ENCODE peak calls at places on chromosomes 11 and 22, in seven cellular contexts. One of them, this sample, is unnamed.

GRCh38 chr11:78187366-78188011 is 937 bp downstream of the KCTD21 start:
- DNase-seq in GM23248: no peak
- DNase-seq in NCI-H524: no peak
- DNase-seq in D341Med: no peak
- DNase-seq in B cell: no peak
- DNase-seq in germinal center: no peak
- DNase-seq in HT1080: no peak
- DNase-seq in this sample: no peak

GRCh38 chr22:50599816-50600454 is 658 bp upstream of the MAPK8IP2 start:
- DNase-seq in GM23248: peak; percentile 64
- DNase-seq in NCI-H524: no peak
- DNase-seq in D341Med: peak; percentile 71
- DNase-seq in B cell: peak; percentile 98
- DNase-seq in germinal center: peak; percentile 74
- DNase-seq in HT1080: no peak
- DNase-seq in this sample: peak; percentile 41

GRCh38 chr11:103898577-103899336 is 137.7 kb upstream of the DDI1 start:
- DNase-seq in GM23248: no peak
- DNase-seq in NCI-H524: no peak
- DNase-seq in D341Med: no peak
- DNase-seq in B cell: no peak
- DNase-seq in germinal center: peak; percentile 39
- DNase-seq in HT1080: no peak
- DNase-seq in this sample: no peak

GRCh38 chr11:68977781-68978625 is 2.8 kb downstream of the MRGPRD start:
- DNase-seq in GM23248: no peak
- DNase-seq in NCI-H524: no peak
- DNase-seq in D341Med: no peak
- DNase-seq in B cell: no peak
- DNase-seq in germinal center: no peak
- DNase-seq in HT1080: no peak
- DNase-seq in this sample: no peak

GRCh38 chr11:20933086-20933485 is 263.7 kb downstream of the NELL1 start:
- DNase-seq in GM23248: no peak
- DNase-seq in NCI-H524: no peak
- DNase-seq in D341Med: no peak
- DNase-seq in B cell: no peak
- DNase-seq in germinal center: no peak
- DNase-seq in HT1080: no peak
- DNase-seq in this sample: no peak

GRCh38 chr11:62665630-62666258 is 632 bp downstream of the CSKMT start:
- DNase-seq in GM23248: peak; percentile 80
- DNase-seq in NCI-H524: peak; percentile 23
- DNase-seq in D341Med: peak; percentile 37
- DNase-seq in B cell: peak; percentile 59
- DNase-seq in germinal center: peak; percentile 38
- DNase-seq in HT1080: no peak
- DNase-seq in this sample: peak; percentile 65

GRCh38 chr11:31806186-31806943 is 4.8 kb downstream of the PAX6 start:
- DNase-seq in GM23248: no peak
- DNase-seq in NCI-H524: no peak
- DNase-seq in D341Med: no peak
- DNase-seq in B cell: no peak
- DNase-seq in germinal center: no peak
- DNase-seq in HT1080: no peak
- DNase-seq in this sample: no peak

GRCh38 chr22:44455151-44455962 is 42.7 kb downstream of the RTL6 start:
- DNase-seq in GM23248: no peak
- DNase-seq in NCI-H524: no peak
- DNase-seq in D341Med: peak; percentile 15
- DNase-seq in B cell: no peak
- DNase-seq in germinal center: no peak
- DNase-seq in HT1080: no peak
- DNase-seq in this sample: no peak

GRCh38 chr11:131894615-131895544 is 524.5 kb downstream of the NTM start:
- DNase-seq in GM23248: no peak
- DNase-seq in NCI-H524: no peak
- DNase-seq in D341Med: no peak
- DNase-seq in B cell: no peak
- DNase-seq in germinal center: no peak
- DNase-seq in HT1080: no peak
- DNase-seq in this sample: no peak

GRCh38 chr11:5380740-5381342 is 2.8 kb upstream of the OR51M1 start:
- DNase-seq in GM23248: peak; percentile 77
- DNase-seq in NCI-H524: peak; percentile 9
- DNase-seq in D341Med: peak; percentile 36
- DNase-seq in B cell: no peak
- DNase-seq in germinal center: peak; percentile 25
- DNase-seq in HT1080: peak; percentile 58
- DNase-seq in this sample: peak; percentile 79

GRCh38 chr11:120180571-120181445 is 30.0 kb upstream of the OAF start:
- DNase-seq in GM23248: peak; percentile 98
- DNase-seq in NCI-H524: no peak
- DNase-seq in D341Med: peak; percentile 9
- DNase-seq in B cell: no peak
- DNase-seq in germinal center: no peak
- DNase-seq in HT1080: peak; percentile 81
- DNase-seq in this sample: peak; percentile 68

GRCh38 chr22:49753961-49754673 is 73.6 kb downstream of the BRD1 start:
- DNase-seq in GM23248: no peak
- DNase-seq in NCI-H524: no peak
- DNase-seq in D341Med: peak; percentile 20
- DNase-seq in B cell: peak; percentile 31
- DNase-seq in germinal center: no peak
- DNase-seq in HT1080: no peak
- DNase-seq in this sample: no peak

GRCh38 chr11:130760515-130761125 is 155.7 kb downstream of the SNX19 start:
- DNase-seq in GM23248: no peak
- DNase-seq in NCI-H524: no peak
- DNase-seq in D341Med: no peak
- DNase-seq in B cell: no peak
- DNase-seq in germinal center: no peak
- DNase-seq in HT1080: no peak
- DNase-seq in this sample: no peak

GRCh38 chr11:40029406-40029805 is 1430.0 kb downstream of the LRRC4C start:
- DNase-seq in GM23248: no peak
- DNase-seq in NCI-H524: no peak
- DNase-seq in D341Med: no peak
- DNase-seq in B cell: no peak
- DNase-seq in germinal center: no peak
- DNase-seq in HT1080: peak; percentile 13
- DNase-seq in this sample: no peak

GRCh38 chr22:43854151-43854785 is 8.0 kb downstream of the SULT4A1 start:
- DNase-seq in GM23248: no peak
- DNase-seq in NCI-H524: no peak
- DNase-seq in D341Med: no peak
- DNase-seq in B cell: no peak
- DNase-seq in germinal center: no peak
- DNase-seq in HT1080: no peak
- DNase-seq in this sample: no peak

GRCh38 chr11:133817449-133817848 is 27.9 kb downstream of the SPATA19 start:
- DNase-seq in GM23248: no peak
- DNase-seq in NCI-H524: no peak
- DNase-seq in D341Med: no peak
- DNase-seq in B cell: no peak
- DNase-seq in germinal center: no peak
- DNase-seq in HT1080: no peak
- DNase-seq in this sample: no peak

GRCh38 chr11:119974467-119974866 is 163.4 kb downstream of the TRIM29 start:
- DNase-seq in GM23248: no peak
- DNase-seq in NCI-H524: no peak
- DNase-seq in D341Med: no peak
- DNase-seq in B cell: no peak
- DNase-seq in germinal center: no peak
- DNase-seq in HT1080: no peak
- DNase-seq in this sample: no peak

GRCh38 chr11:88229303-88229702 is 54.1 kb upstream of the RAB38 start:
- DNase-seq in GM23248: no peak
- DNase-seq in NCI-H524: no peak
- DNase-seq in D341Med: no peak
- DNase-seq in B cell: no peak
- DNase-seq in germinal center: no peak
- DNase-seq in HT1080: no peak
- DNase-seq in this sample: no peak

GRCh38 chr22:20299736-20300136 is 20.1 kb downstream of the DGCR6L start:
- DNase-seq in GM23248: peak; percentile 57
- DNase-seq in NCI-H524: no peak
- DNase-seq in D341Med: no peak
- DNase-seq in B cell: no peak
- DNase-seq in germinal center: no peak
- DNase-seq in HT1080: no peak
- DNase-seq in this sample: no peak

GRCh38 chr11:132093861-132094260 is 723.4 kb downstream of the NTM start:
- DNase-seq in GM23248: no peak
- DNase-seq in NCI-H524: no peak
- DNase-seq in D341Med: no peak
- DNase-seq in B cell: no peak
- DNase-seq in germinal center: no peak
- DNase-seq in HT1080: peak; percentile 53
- DNase-seq in this sample: no peak

GRCh38 chr11:21622995-21623394 is 569.9 kb upstream of the ANO5 start:
- DNase-seq in GM23248: no peak
- DNase-seq in NCI-H524: no peak
- DNase-seq in D341Med: no peak
- DNase-seq in B cell: no peak
- DNase-seq in germinal center: no peak
- DNase-seq in HT1080: no peak
- DNase-seq in this sample: no peak

GRCh38 chr22:30921108-30921507 is 47.5 kb downstream of the MORC2 start:
- DNase-seq in GM23248: peak; percentile 35
- DNase-seq in NCI-H524: peak; percentile 24
- DNase-seq in D341Med: peak; percentile 28
- DNase-seq in B cell: no peak
- DNase-seq in germinal center: no peak
- DNase-seq in HT1080: no peak
- DNase-seq in this sample: no peak

GRCh38 chr11:77084581-77085191 is 17.9 kb downstream of the CAPN5 start:
- DNase-seq in GM23248: no peak
- DNase-seq in NCI-H524: no peak
- DNase-seq in D341Med: no peak
- DNase-seq in B cell: no peak
- DNase-seq in germinal center: no peak
- DNase-seq in HT1080: no peak
- DNase-seq in this sample: no peak

GRCh38 chr11:116519499-116519898 is 253.3 kb downstream of the BUD13 start:
- DNase-seq in GM23248: no peak
- DNase-seq in NCI-H524: no peak
- DNase-seq in D341Med: no peak
- DNase-seq in B cell: no peak
- DNase-seq in germinal center: no peak
- DNase-seq in HT1080: peak; percentile 13
- DNase-seq in this sample: no peak

GRCh38 chr11:119305556-119306372 is 11.2 kb downstream of the MCAM start:
- DNase-seq in GM23248: no peak
- DNase-seq in NCI-H524: no peak
- DNase-seq in D341Med: no peak
- DNase-seq in B cell: no peak
- DNase-seq in germinal center: no peak
- DNase-seq in HT1080: no peak
- DNase-seq in this sample: no peak

GRCh38 chr11:57668467-57668890 is 565 bp downstream of the ZDHHC5 start:
- DNase-seq in GM23248: peak; percentile 60
- DNase-seq in NCI-H524: no peak
- DNase-seq in D341Med: no peak
- DNase-seq in B cell: no peak
- DNase-seq in germinal center: peak; percentile 50
- DNase-seq in HT1080: no peak
- DNase-seq in this sample: peak; percentile 22

GRCh38 chr11:92707173-92707619 is 262.3 kb upstream of the MTNR1B start:
- DNase-seq in GM23248: no peak
- DNase-seq in NCI-H524: no peak
- DNase-seq in D341Med: no peak
- DNase-seq in B cell: no peak
- DNase-seq in germinal center: no peak
- DNase-seq in HT1080: no peak
- DNase-seq in this sample: no peak

GRCh38 chr11:8196749-8197148 is 27.9 kb upstream of the RIC3 start:
- DNase-seq in GM23248: no peak
- DNase-seq in NCI-H524: no peak
- DNase-seq in D341Med: no peak
- DNase-seq in B cell: no peak
- DNase-seq in germinal center: no peak
- DNase-seq in HT1080: no peak
- DNase-seq in this sample: no peak

GRCh38 chr11:2807801-2808241 is 77.8 kb downstream of the CDKN1C start:
- DNase-seq in GM23248: no peak
- DNase-seq in NCI-H524: no peak
- DNase-seq in D341Med: no peak
- DNase-seq in B cell: no peak
- DNase-seq in germinal center: no peak
- DNase-seq in HT1080: no peak
- DNase-seq in this sample: no peak

GRCh38 chr22:32847067-32847491 is 45.6 kb downstream of the TIMP3 start:
- DNase-seq in GM23248: peak; percentile 71
- DNase-seq in NCI-H524: no peak
- DNase-seq in D341Med: no peak
- DNase-seq in B cell: no peak
- DNase-seq in germinal center: no peak
- DNase-seq in HT1080: no peak
- DNase-seq in this sample: no peak

GRCh38 chr22:48500481-48501230 is 1327.0 kb downstream of the BRD1 start:
- DNase-seq in GM23248: peak; percentile 16
- DNase-seq in NCI-H524: no peak
- DNase-seq in D341Med: no peak
- DNase-seq in B cell: no peak
- DNase-seq in germinal center: no peak
- DNase-seq in HT1080: peak; percentile 58
- DNase-seq in this sample: no peak

GRCh38 chr22:26656896-26657851 is at the start of gene MIAT:
- DNase-seq in GM23248: peak; percentile 64
- DNase-seq in NCI-H524: peak; percentile 61
- DNase-seq in D341Med: peak; percentile 71
- DNase-seq in B cell: peak; percentile 82
- DNase-seq in germinal center: peak; percentile 63
- DNase-seq in HT1080: no peak
- DNase-seq in this sample: no peak

GRCh38 chr11:7449841-7450214 is 35.5 kb upstream of the OLFML1 start:
- DNase-seq in GM23248: peak; percentile 36
- DNase-seq in NCI-H524: no peak
- DNase-seq in D341Med: no peak
- DNase-seq in B cell: no peak
- DNase-seq in germinal center: no peak
- DNase-seq in HT1080: peak; percentile 34
- DNase-seq in this sample: peak; percentile 2

GRCh38 chr11:111731839-111732238 is 34.4 kb downstream of the PPP2R1B start:
- DNase-seq in GM23248: no peak
- DNase-seq in NCI-H524: no peak
- DNase-seq in D341Med: no peak
- DNase-seq in B cell: no peak
- DNase-seq in germinal center: no peak
- DNase-seq in HT1080: no peak
- DNase-seq in this sample: no peak

GRCh38 chr11:115222218-115222862 is 281.9 kb downstream of the CADM1 start:
- DNase-seq in GM23248: peak; percentile 83
- DNase-seq in NCI-H524: no peak
- DNase-seq in D341Med: no peak
- DNase-seq in B cell: no peak
- DNase-seq in germinal center: peak; percentile 27
- DNase-seq in HT1080: peak; percentile 94
- DNase-seq in this sample: peak; percentile 74

GRCh38 chr11:65796726-65797601 is 10.1 kb downstream of the OVOL1 start:
- DNase-seq in GM23248: no peak
- DNase-seq in NCI-H524: no peak
- DNase-seq in D341Med: no peak
- DNase-seq in B cell: no peak
- DNase-seq in germinal center: no peak
- DNase-seq in HT1080: no peak
- DNase-seq in this sample: no peak

GRCh38 chr22:47837703-47838102 is 1075.3 kb downstream of the TBC1D22A start:
- DNase-seq in GM23248: peak; percentile 49
- DNase-seq in NCI-H524: peak; percentile 31
- DNase-seq in D341Med: no peak
- DNase-seq in B cell: no peak
- DNase-seq in germinal center: no peak
- DNase-seq in HT1080: peak; percentile 34
- DNase-seq in this sample: no peak

GRCh38 chr11:727281-727701 is 20.0 kb upstream of the TALDO1 start:
- DNase-seq in GM23248: peak; percentile 29
- DNase-seq in NCI-H524: no peak
- DNase-seq in D341Med: peak; percentile 22
- DNase-seq in B cell: no peak
- DNase-seq in germinal center: no peak
- DNase-seq in HT1080: no peak
- DNase-seq in this sample: no peak

This sample was measured in EH.